ENCODE peak calls at places on chromosomes 16 and 17, in five cellular contexts. One of them, this sample, is unnamed.
A peak's percentile ranks its signal among the peaks of the same experiment; 100 is the strongest.

GRCh38 chr16:381788-382717 is at the start of gene PGAP6:
- DNase-seq in AG09309: no peak
- DNase-seq in GM23338: peak; percentile 71
- DNase-seq in choroid plexus epithelial cell: no peak
- DNase-seq in tibial nerve: peak; percentile 66
- DNase-seq in this sample: peak; percentile 71

GRCh38 chr16:27646811-27647210 is 96.9 kb downstream of the KATNIP start:
- DNase-seq in AG09309: no peak
- DNase-seq in GM23338: no peak
- DNase-seq in choroid plexus epithelial cell: peak; percentile 57
- DNase-seq in tibial nerve: no peak
- DNase-seq in this sample: no peak

GRCh38 chr17:50199651-50200446 is 1.6 kb downstream of the COL1A1 start:
- DNase-seq in AG09309: no peak
- DNase-seq in GM23338: peak; percentile 95
- DNase-seq in choroid plexus epithelial cell: peak; percentile 99
- DNase-seq in tibial nerve: peak; percentile 92
- DNase-seq in this sample: peak; percentile 69

GRCh38 chr17:81331527-81332043 is 36.5 kb upstream of the SLC38A10 start:
- DNase-seq in AG09309: no peak
- DNase-seq in GM23338: no peak
- DNase-seq in choroid plexus epithelial cell: no peak
- DNase-seq in tibial nerve: no peak
- DNase-seq in this sample: no peak

GRCh38 chr17:16923904-16924700 is 47.8 kb downstream of the TNFRSF13B start:
- DNase-seq in AG09309: no peak
- DNase-seq in GM23338: no peak
- DNase-seq in choroid plexus epithelial cell: no peak
- DNase-seq in tibial nerve: no peak
- DNase-seq in this sample: no peak

GRCh38 chr16:9258423-9259051 is 167.1 kb downstream of the HAPSTR1 start:
- DNase-seq in AG09309: no peak
- DNase-seq in GM23338: peak; percentile 87
- DNase-seq in choroid plexus epithelial cell: peak; percentile 4
- DNase-seq in tibial nerve: no peak
- DNase-seq in this sample: peak; percentile 12

GRCh38 chr16:14405611-14406537 is 224.2 kb downstream of the PARN start:
- DNase-seq in AG09309: no peak
- DNase-seq in GM23338: peak; percentile 89
- DNase-seq in choroid plexus epithelial cell: no peak
- DNase-seq in tibial nerve: no peak
- DNase-seq in this sample: peak; percentile 80

GRCh38 chr17:72004011-72004427 is 116.8 kb upstream of the SOX9 start:
- DNase-seq in AG09309: no peak
- DNase-seq in GM23338: no peak
- DNase-seq in choroid plexus epithelial cell: no peak
- DNase-seq in tibial nerve: no peak
- DNase-seq in this sample: no peak

GRCh38 chr16:682493-683395 is 1.4 kb downstream of the JMJD8 start:
- DNase-seq in AG09309: no peak
- DNase-seq in GM23338: no peak
- DNase-seq in choroid plexus epithelial cell: no peak
- DNase-seq in tibial nerve: no peak
- DNase-seq in this sample: no peak

GRCh38 chr16:55571-56136 is 2.0 kb downstream of the SNRNP25 start:
- DNase-seq in AG09309: no peak
- DNase-seq in GM23338: no peak
- DNase-seq in choroid plexus epithelial cell: no peak
- DNase-seq in tibial nerve: no peak
- DNase-seq in this sample: peak; percentile 3

GRCh38 chr17:79951361-79952264 is 84.1 kb downstream of the TBC1D16 start:
- DNase-seq in AG09309: peak; percentile 17
- DNase-seq in GM23338: no peak
- DNase-seq in choroid plexus epithelial cell: peak; percentile 95
- DNase-seq in tibial nerve: no peak
- DNase-seq in this sample: no peak

GRCh38 chr16:66264311-66265105 is 102.0 kb upstream of the CDH5 start:
- DNase-seq in AG09309: no peak
- DNase-seq in GM23338: no peak
- DNase-seq in choroid plexus epithelial cell: no peak
- DNase-seq in tibial nerve: no peak
- DNase-seq in this sample: no peak

GRCh38 chr17:47800686-47801085 is 20.9 kb downstream of the OSBPL7 start:
- DNase-seq in AG09309: no peak
- DNase-seq in GM23338: no peak
- DNase-seq in choroid plexus epithelial cell: no peak
- DNase-seq in tibial nerve: no peak
- DNase-seq in this sample: no peak

GRCh38 chr17:37490022-37490587 is 414 bp downstream of the DUSP14 start:
- DNase-seq in AG09309: no peak
- DNase-seq in GM23338: peak; percentile 85
- DNase-seq in choroid plexus epithelial cell: peak; percentile 63
- DNase-seq in tibial nerve: peak; percentile 29
- DNase-seq in this sample: peak; percentile 79

GRCh38 chr17:37489197-37490001 is at the start of gene DUSP14:
- DNase-seq in AG09309: no peak
- DNase-seq in GM23338: peak; percentile 86
- DNase-seq in choroid plexus epithelial cell: peak; percentile 81
- DNase-seq in tibial nerve: peak; percentile 34
- DNase-seq in this sample: peak; percentile 92

GRCh38 chr17:37488009-37488604 is 1.6 kb upstream of the DUSP14 start:
- DNase-seq in AG09309: peak; percentile 87
- DNase-seq in GM23338: peak; percentile 72
- DNase-seq in choroid plexus epithelial cell: peak; percentile 98
- DNase-seq in tibial nerve: no peak
- DNase-seq in this sample: no peak

GRCh38 chr17:37490638-37491614 is 1.2 kb downstream of the DUSP14 start:
- DNase-seq in AG09309: no peak
- DNase-seq in GM23338: peak; percentile 69
- DNase-seq in choroid plexus epithelial cell: peak; percentile 91
- DNase-seq in tibial nerve: peak; percentile 41
- DNase-seq in this sample: no peak

DNA sequence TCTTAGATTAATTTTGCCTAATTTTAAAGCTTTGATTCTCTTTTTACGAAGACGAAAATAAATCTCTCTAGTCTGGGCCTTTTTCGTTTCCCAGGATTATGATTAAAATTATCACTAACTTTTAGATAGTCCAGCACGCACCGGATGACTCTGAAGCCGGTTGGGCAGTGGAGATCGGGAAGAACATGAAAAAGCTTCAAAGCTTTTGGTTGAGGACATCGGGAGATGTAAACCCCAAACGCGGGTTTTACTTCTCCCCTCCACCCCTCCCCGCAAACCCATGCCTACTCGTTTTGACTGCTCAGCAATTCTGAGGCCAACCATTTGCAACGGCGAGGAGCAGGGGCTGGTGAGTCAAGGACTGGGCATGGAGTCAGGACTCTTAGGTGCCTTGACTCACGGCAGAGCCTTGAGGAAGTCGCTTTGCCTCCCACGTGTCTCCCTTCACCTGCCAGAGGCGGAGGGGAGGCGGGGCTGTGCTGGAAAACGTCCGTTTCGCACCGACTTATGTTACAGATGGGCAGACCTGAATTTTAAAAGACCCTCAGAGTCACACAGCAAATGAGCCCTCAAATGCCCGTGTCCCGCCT is 989 bp upstream of the DUSP14 start:
- DNase-seq in AG09309: peak; percentile 74
- DNase-seq in GM23338: peak; percentile 90
- DNase-seq in choroid plexus epithelial cell: peak; percentile 93
- DNase-seq in tibial nerve: peak; percentile 71
- DNase-seq in this sample: no peak
- TF ChIP-seq CTCF in AG09309: no peak
- TF ChIP-seq CTCF in GM23338: no peak
- TF ChIP-seq CTCF in choroid plexus epithelial cell: no peak
- TF ChIP-seq CTCF in tibial nerve: no peak
- TF ChIP-seq CTCF in this sample: no peak

DNA sequence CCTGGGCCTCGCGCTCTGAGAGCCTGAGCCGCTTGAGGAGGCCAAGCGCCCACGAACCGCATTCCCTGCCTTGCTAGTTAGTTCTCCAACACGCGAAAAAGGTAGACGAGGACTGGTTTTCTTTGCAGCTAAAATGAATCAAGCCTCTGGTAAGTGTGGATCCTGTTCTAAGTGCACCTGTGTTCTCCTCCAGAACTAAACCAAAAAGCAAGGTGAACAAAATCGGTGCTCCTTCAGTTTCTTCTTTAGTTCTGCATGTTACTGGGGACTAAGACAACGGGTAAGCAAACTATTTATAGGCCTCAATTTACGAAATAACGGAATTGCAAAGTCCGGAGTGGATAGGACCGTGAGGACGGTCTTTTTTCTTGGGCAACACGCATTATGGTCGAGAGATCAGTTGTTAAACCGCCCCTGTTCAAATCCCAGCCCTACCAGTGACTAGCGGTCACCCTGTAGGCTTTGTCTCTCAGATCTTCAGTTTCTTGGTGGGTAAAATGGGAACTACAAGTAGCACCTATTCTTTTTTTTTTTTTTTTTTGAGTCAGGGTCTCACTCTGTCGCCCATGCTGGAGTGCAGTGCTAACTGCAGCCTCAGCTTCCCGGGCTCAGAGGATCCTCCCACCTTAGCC is 993 bp upstream of the ANKRD11 start:
- DNase-seq in AG09309: no peak
- DNase-seq in GM23338: peak; percentile 76
- DNase-seq in choroid plexus epithelial cell: peak; percentile 49
- DNase-seq in tibial nerve: no peak
- DNase-seq in this sample: no peak
- TF ChIP-seq CTCF in AG09309: peak; percentile 33
- TF ChIP-seq CTCF in GM23338: peak; percentile 14
- TF ChIP-seq CTCF in choroid plexus epithelial cell: peak; percentile 25
- TF ChIP-seq CTCF in tibial nerve: no peak
- TF ChIP-seq CTCF in this sample: no peak

DNA sequence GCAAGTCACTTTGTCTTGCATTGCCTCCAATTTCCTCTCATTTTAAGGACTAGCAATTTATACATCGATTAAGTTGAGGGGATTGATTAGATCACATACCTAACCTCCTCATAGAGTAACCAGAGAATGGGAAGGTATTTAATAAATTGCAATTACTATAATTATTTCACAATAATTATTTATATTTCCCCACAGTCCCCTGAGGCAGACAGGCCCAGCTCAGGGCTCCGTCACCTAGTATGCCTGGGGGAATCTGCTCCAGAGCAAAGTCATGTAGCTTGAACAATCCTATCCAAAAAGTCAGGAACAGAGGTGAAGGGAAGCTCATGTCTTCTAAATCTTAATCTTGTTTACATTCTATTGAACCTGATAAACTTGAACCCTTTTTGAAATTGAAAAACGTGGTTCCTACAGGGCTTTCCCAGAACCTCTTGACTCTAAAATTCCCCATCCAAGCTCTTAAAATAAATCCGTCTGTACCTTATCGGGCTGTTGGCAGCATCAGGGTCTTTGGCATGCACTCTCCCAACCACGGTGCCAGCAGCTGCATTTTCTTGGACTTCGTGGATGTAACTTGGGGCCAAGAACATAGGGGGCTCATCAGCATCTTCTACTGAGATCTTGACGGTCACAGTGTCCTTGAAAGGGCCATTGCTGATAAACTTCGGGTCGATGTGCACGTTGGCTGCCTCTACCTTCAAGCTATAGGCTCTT is 140.1 kb downstream of the CDH11 start:
- DNase-seq in AG09309: no peak
- DNase-seq in GM23338: no peak
- DNase-seq in choroid plexus epithelial cell: no peak
- DNase-seq in tibial nerve: no peak
- DNase-seq in this sample: no peak
- TF ChIP-seq CTCF in AG09309: no peak
- TF ChIP-seq CTCF in GM23338: no peak
- TF ChIP-seq CTCF in choroid plexus epithelial cell: no peak
- TF ChIP-seq CTCF in tibial nerve: no peak
- TF ChIP-seq CTCF in this sample: no peak

GRCh38 chr16:48234630-48235029 is 9.5 kb upstream of the LONP2 start:
- DNase-seq in AG09309: no peak
- DNase-seq in GM23338: no peak
- DNase-seq in choroid plexus epithelial cell: no peak
- DNase-seq in tibial nerve: no peak
- DNase-seq in this sample: no peak

GRCh38 chr16:48235058-48235555 is 9.0 kb upstream of the LONP2 start:
- DNase-seq in AG09309: no peak
- DNase-seq in GM23338: peak; percentile 19
- DNase-seq in choroid plexus epithelial cell: no peak
- DNase-seq in tibial nerve: no peak
- DNase-seq in this sample: no peak

GRCh38 chr16:48232459-48233040 is 11.6 kb upstream of the LONP2 start:
- DNase-seq in AG09309: no peak
- DNase-seq in GM23338: no peak
- DNase-seq in choroid plexus epithelial cell: peak; percentile 18
- DNase-seq in tibial nerve: no peak
- DNase-seq in this sample: no peak

GRCh38 chr16:48235556-48236136 is 8.5 kb upstream of the LONP2 start:
- DNase-seq in AG09309: no peak
- DNase-seq in GM23338: no peak
- DNase-seq in choroid plexus epithelial cell: no peak
- DNase-seq in tibial nerve: no peak
- DNase-seq in this sample: no peak

DNA sequence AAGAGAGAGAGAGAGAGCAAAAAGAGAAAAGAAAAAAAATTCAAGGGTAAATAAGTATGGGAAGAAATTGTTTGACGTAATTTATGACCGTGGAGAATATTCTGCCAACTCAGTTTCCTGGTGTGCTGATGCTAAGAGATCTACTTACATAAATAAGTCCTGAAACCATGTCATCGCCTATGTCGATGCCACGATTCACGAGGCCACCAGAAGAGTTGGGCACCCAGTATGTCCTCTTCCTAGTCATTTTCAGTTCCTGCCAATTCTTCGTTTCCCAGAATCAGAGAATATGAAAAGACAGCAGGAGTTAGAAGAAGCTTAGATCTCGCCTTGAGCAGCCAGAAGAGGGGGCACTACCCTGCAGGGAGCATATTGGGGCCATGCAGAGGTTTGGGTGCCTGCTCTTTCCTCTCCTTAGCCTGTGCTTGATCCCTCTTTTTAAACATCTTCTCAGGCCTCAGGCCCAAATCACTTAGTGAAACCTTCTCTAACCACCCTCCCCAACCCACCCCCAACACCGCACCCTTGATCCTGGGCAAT is 12.4 kb upstream of the LONP2 start:
- DNase-seq in AG09309: no peak
- DNase-seq in GM23338: peak; percentile 78
- DNase-seq in choroid plexus epithelial cell: peak; percentile 76
- DNase-seq in tibial nerve: no peak
- DNase-seq in this sample: no peak
- TF ChIP-seq CTCF in AG09309: peak; percentile 54
- TF ChIP-seq CTCF in GM23338: peak; percentile 64
- TF ChIP-seq CTCF in choroid plexus epithelial cell: peak; percentile 88
- TF ChIP-seq CTCF in tibial nerve: no peak
- TF ChIP-seq CTCF in this sample: peak; percentile 70